ENCODE peak calls at places on chromosomes 11 and 22, in five cellular contexts. Q is mesenchymal stem cell, Z is H1, F is H9, G is trophoblast cell. T is an unnamed sample.

GRCh38 chr22:46803031-46803880 is 40.8 kb downstream of the TBC1D22A start:
- DNase-seq in Q (peak), F (peak), G (peak), Z (peak), T (peak)

GRCh38 chr11:2409701-2410468 is 9.3 kb downstream of the TSSC4 start:
- DNase-seq in F (no peak), G (no peak), Z (no peak), Q (no peak), T (no peak)

GRCh38 chr22:50027639-50028537 is 15.3 kb upstream of the IL17REL start:
- DNase-seq in Z (no peak), F (peak), Q (no peak), G (peak), T (no peak)

GRCh38 chr11:118144301-118144701 is 8.3 kb downstream of the SCN4B start:
- DNase-seq in Z (no peak), F (no peak), Q (no peak), G (no peak), T (no peak)

GRCh38 chr11:113138731-113139130 is 175.7 kb upstream of the TTC12 start:
- DNase-seq in Q (no peak), Z (no peak), F (no peak), G (no peak), T (no peak)

GRCh38 chr11:42200311-42200710 is 740.9 kb upstream of the LRRC4C start:
- DNase-seq in F (no peak), G (no peak), Z (no peak), Q (no peak), T (no peak)

GRCh38 chr11:80495116-80495515 is 1054.3 kb upstream of the TENM4 start:
- DNase-seq in Z (no peak), Q (no peak), G (no peak), F (no peak), T (no peak)

GRCh38 chr11:127017482-127017881 is 16.9 kb upstream of the KIRREL3 start:
- DNase-seq in Q (peak), Z (no peak), F (peak), G (peak), T (peak)

GRCh38 chr11:251550-251949 is 14.8 kb downstream of the PSMD13 start:
- DNase-seq in Z (no peak), Q (no peak), F (no peak), G (no peak), T (no peak)

DNA sequence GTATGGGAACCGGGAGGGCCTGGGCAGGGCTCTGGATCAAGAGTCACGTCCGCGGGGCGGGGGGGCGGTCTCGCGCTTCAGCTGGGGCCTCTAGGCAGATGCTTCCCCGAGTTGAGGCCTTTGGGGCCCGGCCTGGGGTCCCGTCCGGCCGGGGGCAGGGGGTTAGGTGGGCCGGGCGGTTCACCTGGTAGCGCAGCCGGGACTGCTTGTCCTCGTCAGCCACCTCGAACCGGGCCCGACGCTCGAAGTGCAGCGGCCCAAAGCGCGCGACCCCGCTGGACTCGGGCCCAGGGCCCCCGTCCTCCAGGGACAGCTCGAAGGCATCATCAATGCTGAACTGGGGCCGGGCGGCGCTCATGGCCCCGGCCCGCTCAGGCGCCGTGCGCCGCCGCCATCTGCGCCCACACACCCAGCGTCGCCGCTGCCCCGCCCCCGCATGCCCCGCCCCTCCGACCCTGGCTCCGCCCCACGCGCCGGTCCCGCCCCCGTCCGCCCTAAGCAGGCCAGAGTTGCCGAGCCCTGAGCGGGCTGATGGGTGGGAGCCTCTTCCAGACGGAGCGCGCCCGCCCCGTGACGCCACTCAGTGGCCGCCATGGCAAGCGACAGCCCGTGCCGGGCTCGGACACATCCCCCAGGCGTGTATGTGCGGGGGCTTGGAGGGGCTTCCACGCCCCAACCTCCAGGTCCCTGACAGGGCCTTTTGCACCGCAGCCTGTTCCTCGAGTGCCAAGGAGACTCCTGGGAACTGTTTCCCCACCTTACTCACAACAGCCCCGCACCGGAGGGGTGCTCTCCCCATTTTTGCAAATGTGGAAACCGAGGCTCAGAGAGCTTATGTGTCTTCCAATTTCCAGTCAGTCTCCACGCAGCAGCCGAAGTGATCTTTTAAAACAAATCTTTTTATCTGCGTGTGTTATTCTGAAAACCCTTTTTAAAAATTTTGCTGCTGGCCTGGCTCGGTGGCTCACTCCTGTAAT is at the start of gene TMEM134:
- DNase-seq in Q (peak), F (peak), G (peak), Z (peak), T (peak)
- H2BK12ac ChIP-seq in Q (no peak), F (no peak), G (no peak), Z (no peak), T (no peak)

GRCh38 chr11:95149659-95150294 is 60.1 kb downstream of the ENDOD1 start:
- DNase-seq in Z (no peak), G (no peak), F (peak), Q (peak), T (peak)
- H2BK12ac ChIP-seq in Z (no peak), G (peak), F (no peak), Q (peak), T (peak)

GRCh38 chr11:119154178-119154577 is 5.3 kb downstream of the ABCG4 start:
- DNase-seq in Z (no peak), Q (no peak), G (no peak), F (no peak), T (no peak)

GRCh38 chr11:119158467-119158866 is 9.6 kb downstream of the ABCG4 start:
- DNase-seq in Q (no peak), F (no peak), G (no peak), Z (no peak), T (no peak)

GRCh38 chr11:119156496-119156895 is 7.6 kb downstream of the ABCG4 start:
- DNase-seq in Q (no peak), F (no peak), Z (no peak), G (no peak), T (no peak)

GRCh38 chr11:119155733-119156492 is 7.1 kb downstream of the ABCG4 start:
- DNase-seq in Q (no peak), Z (no peak), F (peak), G (no peak), T (no peak)

GRCh38 chr11:119157088-119157487 is 8.2 kb downstream of the ABCG4 start:
- DNase-seq in Q (no peak), G (no peak), F (no peak), Z (no peak), T (no peak)
- H2BK12ac ChIP-seq in Q (no peak), G (no peak), F (no peak), Z (no peak), T (no peak)

DNA sequence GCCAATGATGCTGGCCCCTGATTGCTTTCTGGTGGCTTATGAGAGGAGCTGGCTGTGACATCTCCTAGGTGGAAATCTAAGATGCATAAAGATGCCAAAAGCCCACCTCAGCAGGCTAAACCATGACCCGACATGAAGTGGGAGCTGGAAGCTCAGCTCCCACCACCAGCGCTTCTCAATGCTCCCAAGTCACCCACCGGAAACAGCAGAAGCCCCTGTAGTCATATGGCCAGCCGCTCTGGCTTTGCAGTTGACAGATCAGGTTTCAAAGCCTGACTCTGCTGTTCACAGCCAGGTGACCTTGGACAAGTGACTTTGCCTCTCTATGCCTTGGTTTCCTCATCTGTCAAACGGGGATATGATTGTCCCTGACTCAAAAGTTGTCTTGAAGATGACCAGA is 29.1 kb upstream of the ANO1 start:
- DNase-seq in G (no peak), Z (no peak), Q (no peak), F (peak), T (no peak)
- H2BK12ac ChIP-seq in G (no peak), Z (peak), Q (no peak), F (no peak), T (no peak)

GRCh38 chr11:78057462-78058055 is 6.1 kb upstream of the THRSP start:
- DNase-seq in G (no peak), F (no peak), Z (no peak), Q (no peak), T (no peak)
- H2BK12ac ChIP-seq in G (no peak), F (no peak), Z (no peak), Q (no peak), T (no peak)

GRCh38 chr11:111105566-111105965 is 140.0 kb upstream of the POU2AF2 start:
- DNase-seq in F (no peak), G (no peak), Q (no peak), Z (no peak), T (no peak)

GRCh38 chr11:111107501-111107900 is 138.0 kb upstream of the POU2AF2 start:
- DNase-seq in G (no peak), F (no peak), Q (no peak), Z (no peak), T (no peak)

GRCh38 chr11:111098091-111098490 is 147.4 kb upstream of the POU2AF2 start:
- DNase-seq in Q (no peak), G (no peak), Z (no peak), F (no peak), T (no peak)

GRCh38 chr11:111097191-111097590 is 148.3 kb upstream of the POU2AF2 start:
- DNase-seq in Z (no peak), Q (peak), G (peak), F (peak), T (no peak)

DNA sequence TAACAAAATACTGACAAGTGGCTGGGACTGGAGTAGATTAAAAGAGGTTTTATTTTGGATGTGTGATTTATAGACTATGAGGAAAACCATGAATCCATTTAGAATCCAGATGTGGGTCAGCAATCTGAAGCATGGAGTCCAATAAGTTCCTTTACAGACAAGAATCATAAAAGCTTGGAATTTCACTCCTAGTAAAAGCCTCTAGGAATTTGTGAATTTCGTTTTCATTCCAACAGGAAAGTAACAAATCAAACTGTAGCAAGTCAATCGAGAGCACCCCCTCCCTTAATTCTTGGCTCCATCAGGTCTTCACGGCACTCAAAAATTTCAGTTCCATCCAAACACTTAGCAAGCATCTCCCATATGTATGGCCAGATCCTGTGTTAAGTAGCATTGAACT is 143.7 kb upstream of the POU2AF2 start:
- DNase-seq in G (no peak), F (no peak), Z (no peak), Q (no peak), T (no peak)
- H2BK12ac ChIP-seq in G (no peak), F (no peak), Z (no peak), Q (no peak), T (no peak)

GRCh38 chr11:122879785-122880184 is 2.8 kb upstream of the JHY start:
- DNase-seq in F (peak), G (no peak), Q (no peak), Z (no peak), T (no peak)

GRCh38 chr11:122871302-122871701 is 11.3 kb upstream of the JHY start:
- DNase-seq in G (peak), Q (no peak), Z (no peak), F (no peak), T (no peak)

GRCh38 chr11:122872046-122872445 is 10.5 kb upstream of the JHY start:
- DNase-seq in F (no peak), Z (no peak), G (peak), Q (no peak), T (no peak)

GRCh38 chr11:122877732-122878131 is 4.8 kb upstream of the JHY start:
- DNase-seq in G (no peak), Z (no peak), F (no peak), Q (no peak), T (no peak)

DNA sequence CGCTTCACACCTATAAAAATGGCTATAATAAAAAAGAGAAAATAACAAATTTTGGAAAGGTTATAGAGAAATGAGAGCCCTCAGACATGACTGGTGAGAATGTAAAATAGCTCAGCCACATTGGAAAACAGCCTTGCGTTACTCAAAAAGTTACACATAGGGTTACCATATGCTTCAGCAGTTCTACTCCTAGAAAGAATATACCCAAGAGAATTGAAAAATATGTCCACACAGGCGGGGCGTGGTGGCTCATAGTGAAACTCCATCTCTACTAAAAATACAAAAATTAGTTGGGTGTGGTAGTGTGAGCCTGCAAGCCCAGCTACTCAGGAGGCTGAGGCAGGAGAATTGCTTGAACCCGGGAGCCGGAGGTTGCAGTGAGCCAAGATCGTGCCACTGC is 7.6 kb upstream of the JHY start:
- DNase-seq in Q (no peak), F (no peak), G (no peak), Z (no peak), T (no peak)
- H2BK12ac ChIP-seq in Q (no peak), F (no peak), G (no peak), Z (no peak), T (no peak)

GRCh38 chr11:85771568-85771967 is 39.4 kb downstream of the SYTL2 start:
- DNase-seq in Q (no peak), F (no peak), G (no peak), Z (no peak), T (no peak)
- H2BK12ac ChIP-seq in Q (peak), F (no peak), G (no peak), Z (no peak), T (no peak)